ENCODE peak calls at places on chromosomes 1 and 21, in eight cellular contexts. K is fibroblast of lung; B is iPS DF 6.9; X is CD4-positive, CD25-positive, alpha-beta regulatory T cell; T is mammary epithelial cell; F is lower lobe of right lung; A is GM23248; Y is body of pancreas. D is an unnamed sample.

GRCh38 chr1:193905288-193906085 is 719.1 kb upstream of the B3GALT2 start:
- DNase-seq in K (peak; percentile 20), B (no peak), X (no peak), T (no peak), F (no peak), A (no peak), Y (no peak), D (no peak)

GRCh38 chr1:18635833-18636671 is 5.4 kb downstream of the PAX7 start:
- DNase-seq in K (no peak), B (no peak), X (no peak), T (peak; percentile 46), F (no peak), A (peak; percentile 44), Y (no peak), D (no peak)

GRCh38 chr1:175935166-175935565 is 191.8 kb upstream of the TNR start:
- DNase-seq in K (no peak), B (no peak), X (no peak), T (no peak), F (no peak), A (no peak), Y (no peak), D (no peak)

GRCh38 chr1:184535191-184535970 is 148.6 kb downstream of the C1orf21 start:
- DNase-seq in K (peak; percentile 8), B (no peak), X (no peak), T (no peak), F (no peak), A (peak; percentile 58), Y (no peak), D (no peak)

GRCh38 chr1:88646852-88647645 is 37.0 kb upstream of the PKN2 start:
- DNase-seq in K (no peak), B (no peak), X (no peak), T (peak; percentile 65), F (no peak), A (no peak), Y (no peak), D (no peak)

GRCh38 chr21:22536511-22536910 is 1538.3 kb downstream of the NCAM2 start:
- DNase-seq in K (no peak), B (no peak), X (no peak), T (no peak), F (no peak), A (peak; percentile 2), Y (no peak), D (no peak)

GRCh38 chr1:93963585-93963984 is 54.4 kb upstream of the GCLM start:
- DNase-seq in K (peak; percentile 60), B (no peak), X (no peak), T (no peak), F (no peak), A (peak; percentile 24), Y (peak; percentile 59), D (no peak)

GRCh38 chr1:26320896-26321295 is 3.1 kb downstream of the CD52 start:
- DNase-seq in K (no peak), B (no peak), X (no peak), T (no peak), F (no peak), A (no peak), Y (no peak), D (no peak)

GRCh38 chr1:77718181-77718580 is 35.7 kb upstream of the ZZZ3 start:
- DNase-seq in K (no peak), B (no peak), X (no peak), T (no peak), F (no peak), A (no peak), Y (no peak), D (no peak)

GRCh38 chr1:246455487-246455886 is 51.6 kb downstream of the SMYD3 start:
- DNase-seq in K (no peak), B (no peak), X (no peak), T (no peak), F (no peak), A (no peak), Y (no peak), D (no peak)
- H3K4me1 ChIP-seq in K (no peaks in the 10 kb centered on the region), B (no peaks in the 10 kb centered on the region), X (no peaks in the 10 kb centered on the region), T (no peaks in the 10 kb centered on the region), F (no peaks in the 10 kb centered on the region), A (peaks cover 7% of the 10 kb centered on the region), Y (no peaks in the 10 kb centered on the region), D (no peaks in the 10 kb centered on the region)

GRCh38 chr1:107623431-107623830 is 341.5 kb downstream of the VAV3 start:
- DNase-seq in K (no peak), B (no peak), X (no peak), T (no peak), F (no peak), A (no peak), Y (no peak), D (no peak)

GRCh38 chr1:107625405-107626029 is 339.5 kb downstream of the VAV3 start:
- DNase-seq in K (no peak), B (no peak), X (no peak), T (no peak), F (no peak), A (no peak), Y (no peak), D (no peak)

GRCh38 chr1:107622975-107623374 is 342.0 kb downstream of the VAV3 start:
- DNase-seq in K (peak; percentile 19), B (no peak), X (no peak), T (peak; percentile 61), F (no peak), A (peak; percentile 79), Y (no peak), D (no peak)

GRCh38 chr1:107620753-107621152 is 344.2 kb downstream of the VAV3 start:
- DNase-seq in K (no peak), B (no peak), X (no peak), T (no peak), F (no peak), A (no peak), Y (no peak), D (no peak)

DNA sequence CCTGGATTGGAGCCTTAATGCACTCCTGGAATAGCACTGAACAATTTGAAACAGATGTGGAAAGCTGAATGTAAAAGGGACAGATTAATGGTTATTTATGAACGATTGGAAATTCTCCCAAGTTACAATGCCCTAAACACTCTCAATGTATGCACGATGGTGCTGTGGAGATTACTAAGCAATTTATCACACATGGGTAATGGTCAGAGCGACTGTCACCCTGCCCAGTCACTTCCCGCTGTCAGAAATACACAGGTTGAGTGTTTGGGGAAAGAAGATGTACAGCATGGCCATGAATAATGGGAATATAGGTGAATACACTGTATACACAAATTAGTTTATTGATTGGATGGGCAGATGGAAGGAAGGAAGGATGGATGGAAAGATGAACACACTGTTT is 342.4 kb downstream of the VAV3 start:
- DNase-seq in K (no peak), B (no peak), X (no peak), T (no peak), F (no peak), A (no peak), Y (no peak), D (no peak)
- H3K4me1 ChIP-seq in K (no peaks in the 10 kb centered on the region), B (no peaks in the 10 kb centered on the region), X (no peaks in the 10 kb centered on the region), T (no peaks in the 10 kb centered on the region), F (no peaks in the 10 kb centered on the region), A (peaks cover 38% of the 10 kb centered on the region), Y (no peaks in the 10 kb centered on the region), D (no peaks in the 10 kb centered on the region)

GRCh38 chr1:230853736-230854135 is 14.6 kb downstream of the C1orf198 start:
- DNase-seq in K (no peak), B (no peak), X (no peak), T (no peak), F (no peak), A (no peak), Y (no peak), D (no peak)
- H3K4me1 ChIP-seq in K (peaks cover 39% of the 10 kb centered on the region), B (peaks cover 6% of the 10 kb centered on the region), X (no peaks in the 10 kb centered on the region), T (peaks cover 14% of the 10 kb centered on the region), F (peaks cover 57% of the 10 kb centered on the region), A (peaks cover 54% of the 10 kb centered on the region), Y (peaks cover 68% of the 10 kb centered on the region), D (peaks cover 50% of the 10 kb centered on the region)

GRCh38 chr1:13801232-13801631 is 101.2 kb downstream of the PRDM2 start:
- DNase-seq in K (peak; percentile 31), B (no peak), X (no peak), T (peak; percentile 93), F (no peak), A (no peak), Y (no peak), D (peak; percentile 40)
- H3K4me1 ChIP-seq in K (no peaks in the 10 kb centered on the region), B (peaks cover 2% of the 10 kb centered on the region), X (no peaks in the 10 kb centered on the region), T (peaks cover 11% of the 10 kb centered on the region), F (peaks cover 8% of the 10 kb centered on the region), A (no peaks in the 10 kb centered on the region), Y (peaks cover 29% of the 10 kb centered on the region), D (peaks cover 28% of the 10 kb centered on the region)

GRCh38 chr21:34520769-34521508 is 8.9 kb upstream of the KCNE1 start:
- DNase-seq in K (no peak), B (no peak), X (no peak), T (no peak), F (peak; percentile 69), A (no peak), Y (no peak), D (no peak)

GRCh38 chr21:34521561-34521960 is 9.6 kb upstream of the KCNE1 start:
- DNase-seq in K (no peak), B (no peak), X (no peak), T (no peak), F (no peak), A (no peak), Y (no peak), D (no peak)

GRCh38 chr21:34522284-34522683 is 10.3 kb upstream of the KCNE1 start:
- DNase-seq in K (no peak), B (no peak), X (no peak), T (no peak), F (no peak), A (no peak), Y (no peak), D (no peak)

GRCh38 chr21:34524671-34525601 is 12.9 kb upstream of the KCNE1 start:
- DNase-seq in K (peak; percentile 85), B (no peak), X (no peak), T (peak; percentile 73), F (no peak), A (peak; percentile 83), Y (peak; percentile 41), D (no peak)

DNA sequence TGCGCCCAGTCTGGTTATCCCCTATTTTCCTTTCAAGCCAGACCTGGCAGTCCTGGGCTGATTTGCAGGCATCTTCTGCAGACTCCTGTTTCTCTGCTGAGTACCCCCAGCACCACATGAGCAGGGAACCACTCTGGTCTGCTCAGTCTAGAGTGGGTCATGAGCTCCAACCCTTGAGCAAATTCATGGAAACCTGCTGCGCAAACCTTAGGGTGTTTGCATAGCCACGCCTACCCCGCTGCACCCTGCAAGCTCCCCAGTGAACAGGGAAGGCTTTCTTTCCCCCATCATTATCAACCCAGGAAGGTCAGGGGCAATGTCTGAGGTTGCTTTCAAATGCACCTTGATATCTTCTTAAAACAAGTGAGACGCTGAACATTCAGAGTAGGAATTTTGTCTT is 11.0 kb upstream of the KCNE1 start:
- DNase-seq in K (no peak), B (no peak), X (no peak), T (no peak), F (no peak), A (no peak), Y (no peak), D (peak; percentile 60)
- H3K4me1 ChIP-seq in K (peaks cover 5% of the 10 kb centered on the region), B (peaks cover 1% of the 10 kb centered on the region), X (peaks cover 12% of the 10 kb centered on the region), T (peaks cover 13% of the 10 kb centered on the region), F (peaks cover 62% of the 10 kb centered on the region), A (peaks cover 26% of the 10 kb centered on the region), Y (peaks cover 51% of the 10 kb centered on the region), D (peaks cover 58% of the 10 kb centered on the region)

GRCh38 chr1:208179303-208179702 is 64.9 kb downstream of the PLXNA2 start:
- DNase-seq in K (no peak), B (no peak), X (no peak), T (no peak), F (peak; percentile 57), A (no peak), Y (peak; percentile 43), D (peak; percentile 47)
- H3K4me1 ChIP-seq in K (peaks cover 9% of the 10 kb centered on the region), B (peaks cover 10% of the 10 kb centered on the region), X (no peaks in the 10 kb centered on the region), T (peaks cover 27% of the 10 kb centered on the region), F (peaks cover 61% of the 10 kb centered on the region), A (peaks cover 21% of the 10 kb centered on the region), Y (peaks cover 54% of the 10 kb centered on the region), D (peaks cover 64% of the 10 kb centered on the region)

GRCh38 chr1:36381405-36381804 is 4.3 kb downstream of the STK40 start:
- DNase-seq in K (no peak), B (no peak), X (no peak), T (no peak), F (no peak), A (no peak), Y (no peak), D (no peak)
- H3K4me1 ChIP-seq in K (peaks cover 2% of the 10 kb centered on the region), B (no peaks in the 10 kb centered on the region), X (peaks cover 55% of the 10 kb centered on the region), T (peaks cover 15% of the 10 kb centered on the region), F (peaks cover 67% of the 10 kb centered on the region), A (peaks cover 9% of the 10 kb centered on the region), Y (peaks cover 75% of the 10 kb centered on the region), D (peaks cover 74% of the 10 kb centered on the region)